ENCODE peak calls at places on chromosomes 13 and 19, in ten cellular contexts. F is prostate gland; M is uterus; W is testis; D is heart right ventricle; E is B cell; Y is psoas muscle; R is PC-3; G is SK-N-SH; I is CD4-positive, alpha-beta T cell. S is an unnamed sample.

GRCh38 chr19:52542984-52543664 is 15.7 kb downstream of the ZNF808 start:
- DNase-seq in F (no peak), M (no peak), W (no peak), D (no peak), E (no peak), Y (no peak), R (peak), G (no peak), I (peak), S (no peak)

GRCh38 chr19:29176981-29177754 is 35.8 kb downstream of the UQCRFS1 start:
- DNase-seq in F (no peak), M (no peak), W (no peak), D (no peak), E (no peak), Y (no peak), R (no peak), G (no peak), I (no peak), S (no peak)

GRCh38 chr13:46288570-46289259 is 77.0 kb downstream of the LRRC63 start:
- DNase-seq in F (peak), M (no peak), W (no peak), D (no peak), E (peak), Y (no peak), R (peak), G (peak), I (no peak), S (no peak)

GRCh38 chr19:28168557-28168956 is 1044.4 kb downstream of the UQCRFS1 start:
- DNase-seq in F (no peak), M (no peak), W (no peak), D (no peak), E (no peak), Y (no peak), R (no peak), G (no peak), I (no peak), S (no peak)

GRCh38 chr19:55166530-55167268 is at the start of gene DNAAF3:
- DNase-seq in F (peak), M (peak), W (peak), D (peak), E (peak), Y (peak), R (peak), G (peak), I (peak), S (peak)

GRCh38 chr13:36353001-36353400 is 6.8 kb upstream of the SPART start:
- DNase-seq in F (no peak), M (no peak), W (no peak), D (no peak), E (no peak), Y (no peak), R (no peak), G (no peak), I (no peak), S (no peak)

GRCh38 chr13:52665325-52665724 is 12.7 kb downstream of the SUGT1 start:
- DNase-seq in F (no peak), M (no peak), W (no peak), D (no peak), E (no peak), Y (no peak), R (peak), G (peak), I (no peak), S (no peak)

GRCh38 chr19:1183543-1184172 is 9.6 kb upstream of the SBNO2 start:
- DNase-seq in F (no peak), M (no peak), W (no peak), D (no peak), E (no peak), Y (no peak), R (peak), G (peak), I (no peak), S (no peak)

GRCh38 chr19:35114656-35115537 is 726 bp upstream of the FXYD3 start:
- DNase-seq in F (peak), M (peak), W (peak), D (peak), E (peak), Y (peak), R (peak), G (peak), I (peak), S (no peak)

GRCh38 chr13:22744688-22745452 is 435.9 kb upstream of the SGCG start:
- DNase-seq in F (no peak), M (no peak), W (no peak), D (no peak), E (no peak), Y (no peak), R (no peak), G (no peak), I (no peak), S (no peak)

GRCh38 chr13:98576215-98576945 is 527 bp downstream of the STK24 start:
- DNase-seq in F (peak), M (peak), W (peak), D (peak), E (peak), Y (peak), R (no peak), G (peak), I (peak), S (peak)

GRCh38 chr13:99985243-99985874 is 3.8 kb downstream of the ZIC2 start:
- DNase-seq in F (no peak), M (no peak), W (no peak), D (no peak), E (no peak), Y (no peak), R (no peak), G (no peak), I (no peak), S (no peak)

GRCh38 chr19:52961981-52962380 is 700 bp downstream of the ZNF816 start:
- DNase-seq in F (no peak), M (no peak), W (no peak), D (no peak), E (no peak), Y (no peak), R (peak), G (no peak), I (no peak), S (no peak)

GRCh38 chr13:27170521-27171243 is 929 bp downstream of the USP12 start:
- DNase-seq in F (peak), M (peak), W (peak), D (peak), E (peak), Y (peak), R (peak), G (no peak), I (peak), S (no peak)

GRCh38 chr13:94708031-94708571 is 4.2 kb downstream of the SOX21 start:
- DNase-seq in F (no peak), M (no peak), W (no peak), D (no peak), E (peak), Y (no peak), R (no peak), G (peak), I (no peak), S (no peak)

DNA sequence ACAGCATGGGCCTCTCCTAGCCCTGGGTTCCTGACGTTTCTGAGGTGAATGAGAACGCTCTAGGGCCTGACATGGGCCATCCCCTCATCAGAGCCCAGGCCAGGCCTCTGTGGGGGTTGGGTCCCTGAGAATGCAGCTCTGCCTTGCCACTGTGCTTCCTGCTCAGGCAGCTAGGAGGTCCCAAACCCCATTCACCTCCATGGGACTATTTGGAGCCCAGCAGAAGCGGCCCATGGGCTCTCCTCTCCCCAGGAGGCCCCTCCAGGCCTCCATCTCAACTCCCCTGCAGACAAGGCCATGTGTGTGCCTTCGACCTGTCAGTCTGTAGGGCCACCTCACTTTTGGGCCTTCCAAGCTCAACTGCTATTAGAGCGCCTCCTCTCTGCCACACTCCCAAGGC is 36.9 kb downstream of the ELL start:
- DNase-seq in F (no peak), M (no peak), W (no peak), D (no peak), E (no peak), Y (no peak), R (no peak), G (no peak), I (no peak), S (no peak)
- TF ChIP-seq CTCF in F (no peak), M (no peak), W (no peak), D (no peak), E (no peak), Y (no peak), R (no peak), G (no peak), I (no peak), S (no peak)

DNA sequence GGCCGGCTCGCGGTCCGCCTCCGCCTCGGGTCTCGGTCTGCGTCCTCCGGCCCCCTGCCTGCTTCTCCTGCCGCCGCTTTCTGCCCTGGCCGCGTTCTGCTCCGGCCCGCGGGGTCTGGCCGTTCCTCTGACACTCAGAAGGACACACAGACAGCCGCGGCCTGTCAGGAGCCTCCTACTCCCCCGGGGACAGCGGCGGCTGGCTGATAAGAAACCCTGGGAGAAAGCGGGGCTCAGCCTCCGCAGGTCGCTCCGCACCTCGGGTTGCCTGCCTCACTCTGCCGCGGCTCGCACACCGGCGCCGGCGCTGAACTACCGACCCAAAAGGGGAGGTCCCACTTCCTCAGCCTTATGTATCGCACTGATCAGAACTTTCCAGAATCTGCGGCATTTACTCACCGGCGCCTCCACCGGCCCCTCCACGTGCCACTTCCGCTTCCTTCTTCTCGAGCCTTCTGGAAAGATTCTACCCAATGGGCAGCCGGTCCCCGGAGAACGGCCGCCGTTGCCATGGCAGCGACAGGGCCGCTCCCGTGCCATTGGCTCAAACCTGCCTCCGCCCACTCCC is at the start of gene HSPH1:
- DNase-seq in F (peak), M (peak), W (peak), D (peak), E (peak), Y (peak), R (peak), G (peak), I (peak), S (peak)
- TF ChIP-seq CTCF in F (no peak), M (peak), W (peak), D (no peak), E (no peak), Y (peak), R (peak), G (peak), I (peak), S (no peak)

GRCh38 chr13:87777395-87777794 is 106.2 kb downstream of the SLITRK5 start:
- DNase-seq in F (no peak), M (no peak), W (no peak), D (no peak), E (no peak), Y (no peak), R (peak), G (no peak), I (no peak), S (no peak)
- TF ChIP-seq CTCF in F (no peak), M (no peak), W (no peak), D (no peak), E (no peak), Y (no peak), R (peak), G (no peak), I (no peak), S (no peak)

DNA sequence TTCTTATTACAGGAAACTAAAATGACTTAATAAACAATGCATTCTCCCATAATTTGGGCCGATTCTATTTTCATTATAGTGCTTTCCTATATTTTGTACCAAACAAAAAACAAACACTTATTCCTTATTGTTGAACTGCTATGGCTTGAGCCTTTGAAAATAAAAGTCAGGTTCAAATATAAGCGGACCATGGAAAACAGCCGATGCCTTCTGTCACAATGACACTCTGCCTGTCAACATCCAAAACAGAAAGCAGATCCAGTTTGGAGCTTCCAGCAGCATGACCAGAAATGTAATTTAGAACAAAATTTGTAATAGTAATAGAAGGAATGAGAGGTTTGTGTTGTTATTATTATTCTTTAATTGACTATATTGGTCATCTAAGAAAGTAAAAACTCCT is 194.5 kb downstream of the LHFPL6 start:
- DNase-seq in F (no peak), M (no peak), W (no peak), D (no peak), E (no peak), Y (no peak), R (no peak), G (no peak), I (no peak), S (no peak)
- TF ChIP-seq CTCF in F (no peak), M (no peak), W (no peak), D (no peak), E (no peak), Y (no peak), R (no peak), G (no peak), I (no peak), S (no peak)

GRCh38 chr13:81487151-81487550 is 1146.2 kb upstream of the SPRY2 start:
- DNase-seq in F (no peak), M (no peak), W (peak), D (no peak), E (no peak), Y (no peak), R (peak), G (peak), I (no peak), S (no peak)
- TF ChIP-seq CTCF in F (no peak), M (no peak), W (no peak), D (no peak), E (no peak), Y (no peak), R (peak), G (peak), I (no peak), S (no peak)

DNA sequence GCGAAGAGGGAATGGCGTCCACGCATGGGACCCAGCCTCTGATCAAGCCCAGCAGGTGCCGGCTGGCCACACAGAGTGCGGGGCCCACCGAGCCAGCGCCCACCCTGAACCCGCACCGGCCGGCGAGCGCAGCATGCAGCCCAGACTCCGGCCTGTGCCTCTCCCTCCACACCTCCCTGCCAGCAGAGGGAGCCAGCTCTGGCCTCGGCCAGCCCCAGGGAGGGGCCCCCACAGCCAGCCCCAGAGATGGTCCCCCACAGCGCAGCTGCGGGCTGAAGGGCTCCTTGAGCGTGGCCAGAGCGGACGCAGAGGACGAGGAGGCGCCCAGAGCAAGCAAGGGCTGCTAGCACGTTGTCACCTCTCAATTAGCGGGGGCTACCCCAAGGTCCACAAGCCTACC is 904.5 kb downstream of the SLITRK6 start:
- DNase-seq in F (no peak), M (no peak), W (peak), D (no peak), E (no peak), Y (no peak), R (no peak), G (no peak), I (no peak), S (no peak)
- TF ChIP-seq CTCF in F (no peak), M (no peak), W (no peak), D (no peak), E (no peak), Y (no peak), R (no peak), G (peak), I (no peak), S (no peak)

DNA sequence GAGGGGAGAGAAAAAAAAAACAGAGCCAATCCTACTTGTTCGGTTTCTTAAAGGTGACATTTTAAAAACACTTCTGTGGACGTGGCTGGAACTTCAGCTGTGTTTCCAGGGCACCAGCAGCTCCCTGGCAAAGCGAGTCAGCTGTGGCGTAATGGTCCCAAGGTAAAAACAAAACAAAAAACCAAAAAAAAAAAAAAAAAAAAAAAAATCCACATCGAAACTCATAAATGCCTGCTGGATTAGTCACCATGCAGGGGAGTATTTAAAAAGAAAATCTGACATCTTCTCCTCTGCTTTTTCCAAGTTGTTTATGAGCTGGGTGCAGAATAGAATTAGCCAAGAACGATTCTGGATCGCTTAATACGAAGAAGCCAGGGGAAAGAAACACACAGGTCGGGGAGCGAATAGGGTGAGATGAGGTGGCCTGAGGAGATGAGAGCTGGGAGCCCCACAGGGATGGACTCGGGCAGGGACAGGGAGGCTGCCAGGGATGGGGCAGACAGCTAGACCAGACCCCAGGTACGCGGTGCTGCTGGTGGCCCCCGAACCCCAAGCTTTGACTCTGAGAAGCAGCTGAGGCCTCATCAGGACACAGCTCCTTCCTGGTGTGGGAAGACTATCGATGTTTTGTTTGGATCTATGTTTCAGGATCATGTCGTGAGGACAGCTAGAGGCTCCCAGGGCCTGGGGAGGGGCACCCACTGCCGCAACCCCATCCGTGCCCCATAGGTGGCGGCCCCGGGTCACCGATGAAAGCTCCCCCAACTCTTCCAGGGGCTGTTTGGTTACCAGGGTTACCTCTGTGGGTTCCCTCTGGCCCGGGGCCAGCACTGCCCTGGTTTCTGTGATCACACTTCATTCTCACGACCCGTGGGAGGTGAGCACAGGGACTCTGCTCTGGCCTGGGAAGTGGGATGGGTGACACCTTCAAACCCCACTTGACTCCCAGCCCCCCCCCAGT is 3.1 kb upstream of the CTXN1 start:
- DNase-seq in F (peak), M (peak), W (no peak), D (no peak), E (peak), Y (peak), R (peak), G (peak), I (peak), S (no peak)
- TF ChIP-seq CTCF in F (no peak), M (peak), W (no peak), D (no peak), E (peak), Y (peak), R (peak), G (peak), I (peak), S (peak)

DNA sequence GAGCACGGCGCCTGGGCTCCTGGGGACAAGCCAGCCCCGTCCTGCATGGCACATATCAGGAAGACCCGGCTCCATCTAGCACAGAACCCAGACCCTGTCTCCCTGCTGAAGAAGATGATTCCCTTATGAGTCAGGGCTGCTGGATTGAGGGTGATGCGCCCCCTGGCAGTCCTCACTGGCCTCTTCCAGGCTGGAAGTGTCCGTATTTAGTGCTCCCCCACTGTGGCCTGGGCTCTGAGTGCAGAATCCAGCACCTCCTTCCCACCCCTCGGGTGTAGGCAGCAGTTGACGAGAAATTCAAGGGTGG is 14.9 kb downstream of the COMP start:
- DNase-seq in F (no peak), M (no peak), W (no peak), D (no peak), E (no peak), Y (no peak), R (peak), G (no peak), I (no peak), S (no peak)
- TF ChIP-seq CTCF in F (no peak), M (no peak), W (no peak), D (no peak), E (no peak), Y (no peak), R (peak), G (peak), I (no peak), S (no peak)

DNA sequence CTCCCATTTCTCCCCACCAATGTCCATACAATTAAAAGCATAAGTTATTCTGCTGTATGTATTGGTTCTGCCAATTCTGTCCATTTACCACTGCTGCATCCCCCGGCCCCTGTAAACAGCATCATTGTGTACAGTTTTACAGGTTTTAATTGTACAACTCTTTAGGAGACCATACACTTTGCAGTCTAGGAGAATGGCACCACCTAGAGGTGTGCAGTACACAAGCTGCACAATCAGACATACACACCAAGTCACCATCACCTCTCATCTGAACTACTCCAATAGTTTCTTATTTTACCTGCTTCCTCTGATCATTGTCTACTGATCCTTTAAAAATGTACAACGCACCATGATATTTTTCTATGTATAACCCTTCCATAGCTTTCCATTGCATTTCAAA is 855.9 kb upstream of the KLHL1 start:
- DNase-seq in F (no peak), M (no peak), W (no peak), D (no peak), E (no peak), Y (no peak), R (peak), G (no peak), I (no peak), S (no peak)
- TF ChIP-seq CTCF in F (no peak), M (no peak), W (no peak), D (no peak), E (no peak), Y (no peak), R (peak), G (peak), I (no peak), S (no peak)